ENCODE peak calls at places on chromosome 16, in four cellular contexts. N, G, A and I are unnamed samples.
A peak's percentile ranks its signal among the peaks of the same experiment; 100 is the strongest.

GRCh38 chr16:2022723-2023097 is 3.1 kb downstream of the NPW start:
- DNase-seq in N (peak; percentile 75), G (peak; percentile 88), A (no peak), I (peak; percentile 64)

GRCh38 chr16:72809446-72809845 is 238.5 kb downstream of the ZFHX3 start:
- DNase-seq in N (no peak), G (no peak), A (no peak), I (no peak)

GRCh38 chr16:27489421-27489820 is 60.3 kb downstream of the GTF3C1 start:
- DNase-seq in N (no peak), G (no peak), A (no peak), I (no peak)

GRCh38 chr16:48617711-48618148 is 7.8 kb upstream of the N4BP1 start:
- DNase-seq in N (no peak), G (no peak), A (no peak), I (no peak)

GRCh38 chr16:85717393-85718152 is 28.8 kb upstream of the GINS2 start:
- DNase-seq in N (peak; percentile 73), G (peak; percentile 89), A (no peak), I (peak; percentile 78)

GRCh38 chr16:72099377-72099818 is 5.8 kb downstream of the DHX38 start:
- DNase-seq in N (peak; percentile 66), G (peak; percentile 78), A (peak; percentile 13), I (peak; percentile 63)

GRCh38 chr16:22977294-22977697 is 163.3 kb downstream of the HS3ST2 start:
- DNase-seq in N (no peak), G (no peak), A (no peak), I (peak; percentile 6)

GRCh38 chr16:51916814-51917213 is 630.1 kb downstream of the TOX3 start:
- DNase-seq in N (no peak), G (no peak), A (no peak), I (no peak)

GRCh38 chr16:85221081-85221809 is 109.0 kb upstream of the CIBAR2 start:
- DNase-seq in N (no peak), G (peak; percentile 81), A (no peak), I (no peak)

GRCh38 chr16:71426880-71427615 is 14.8 kb downstream of the TLE7 start:
- DNase-seq in N (no peak), G (no peak), A (no peak), I (peak; percentile 27)

GRCh38 chr16:17471745-17472075 is 950 bp upstream of the XYLT1 start:
- DNase-seq in N (no peak), G (no peak), A (no peak), I (no peak)

GRCh38 chr16:25065899-25066298 is 45.6 kb upstream of the LCMT1 start:
- DNase-seq in N (peak; percentile 52), G (peak; percentile 28), A (no peak), I (no peak)

GRCh38 chr16:88437367-88437964 is 15.6 kb upstream of the ZFPM1 start:
- DNase-seq in N (peak; percentile 93), G (peak; percentile 95), A (no peak), I (peak; percentile 84)

DNA sequence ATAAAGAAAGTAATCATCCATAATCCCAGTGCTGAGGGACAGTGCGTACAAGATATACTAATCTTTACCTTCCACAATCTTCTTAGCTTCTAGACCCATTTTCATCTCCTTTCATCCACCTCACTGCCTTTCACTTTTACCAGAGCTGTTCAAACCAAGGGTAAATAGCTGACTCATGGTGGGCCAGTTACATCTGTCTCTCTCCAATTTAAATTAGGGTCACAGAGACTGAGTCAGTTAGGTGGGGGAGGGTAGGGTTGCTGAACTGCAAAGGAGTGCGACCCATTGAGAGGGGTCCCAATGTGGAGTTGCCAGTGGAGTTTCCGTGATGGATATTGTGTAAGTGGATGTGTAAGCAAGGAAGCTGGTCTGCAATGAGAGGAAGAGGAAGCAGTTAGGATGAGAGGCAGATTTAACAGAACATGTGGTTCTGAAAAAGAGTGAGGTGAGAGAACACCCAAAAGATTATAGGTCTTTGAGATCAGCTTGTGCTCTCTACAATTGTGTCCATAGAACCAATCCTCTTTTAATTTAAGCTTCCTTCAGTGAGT is 83.5 kb downstream of the GP2 start:
- DNase-seq in N (no peak), G (no peak), A (no peak), I (no peak)
- TF ChIP-seq USF1 in N (no peak), G (no peak), A (no peak), I (no peak)

DNA sequence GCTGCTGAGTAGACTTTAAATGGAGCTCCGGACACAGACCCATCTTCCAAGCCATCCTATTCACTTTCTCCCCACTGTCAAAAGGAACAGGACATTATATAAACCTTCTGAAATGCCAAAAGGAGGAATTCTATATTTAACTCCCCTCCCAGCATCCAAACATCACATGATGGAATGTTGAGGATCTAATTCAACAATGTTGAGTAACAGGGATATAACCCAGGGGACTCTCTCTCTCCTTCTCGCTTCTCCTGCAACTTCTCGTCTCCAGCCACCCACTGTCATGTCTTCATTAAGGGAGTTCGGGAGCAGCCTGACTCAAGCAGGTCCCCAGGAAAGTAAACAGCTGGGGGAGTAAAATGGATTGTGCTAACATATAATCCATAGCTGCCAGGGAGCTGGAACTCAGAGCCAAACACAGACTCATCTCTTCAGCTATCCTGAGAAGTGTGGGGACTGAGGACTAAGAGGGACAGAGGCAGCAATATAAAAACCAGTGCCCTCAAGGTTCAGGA is 51.7 kb downstream of the GRIN2A start:
- DNase-seq in N (no peak), G (no peak), A (no peak), I (no peak)
- TF ChIP-seq USF1 in N (no peak), G (no peak), A (no peak), I (no peak)

DNA sequence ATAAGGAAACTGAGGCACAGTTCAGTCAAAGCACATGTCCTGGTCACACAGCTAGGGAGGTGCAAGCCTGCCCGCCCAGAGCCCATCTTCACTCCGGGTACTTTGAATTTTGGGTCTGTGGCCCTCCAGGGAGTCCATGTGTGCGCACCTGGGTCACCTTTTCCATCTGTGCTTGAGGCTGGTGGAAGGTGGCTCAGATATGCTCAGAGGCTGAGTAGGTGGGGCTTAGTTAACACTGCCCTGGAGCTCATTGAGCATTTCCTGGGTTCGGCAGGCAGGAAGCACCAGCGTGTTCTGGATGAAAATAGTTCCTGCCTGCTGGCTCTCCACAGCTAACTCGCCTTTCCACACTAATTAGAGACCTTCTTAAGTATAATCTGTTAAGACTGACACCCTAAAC is 19.2 kb downstream of the FAM234A start:
- DNase-seq in N (no peak), G (no peak), A (no peak), I (no peak)
- TF ChIP-seq USF1 in N (no peak), G (no peak), A (no peak), I (no peak)

GRCh38 chr16:12271006-12271405 is 294.5 kb downstream of the SNX29 start:
- DNase-seq in N (peak; percentile 62), G (no peak), A (no peak), I (peak; percentile 50)
- TF ChIP-seq USF1 in N (no peak), G (no peak), A (no peak), I (no peak)

GRCh38 chr16:4319454-4319853 is 3.6 kb downstream of the GLIS2 start:
- DNase-seq in N (no peak), G (no peak), A (no peak), I (no peak)
- TF ChIP-seq USF1 in N (no peak), G (no peak), A (no peak), I (no peak)

GRCh38 chr16:69520800-69521602 is 44.8 kb upstream of the NFAT5 start:
- DNase-seq in N (no peak), G (no peak), A (peak; percentile 65), I (no peak)
- TF ChIP-seq USF1 in N (no peak), G (no peak), A (no peak), I (no peak)

GRCh38 chr16:78987676-78988075 is 612.9 kb downstream of the MAF start:
- DNase-seq in N (no peak), G (no peak), A (no peak), I (no peak)
- TF ChIP-seq USF1 in N (no peak), G (no peak), A (no peak), I (no peak)